ENCODE peak calls at places on chromosomes 4 and X, in seven cellular contexts. One of them, this sample, is unnamed.

GRCh38 chrX:39891781-39892180 is 206.0 kb downstream of the BCOR start:
- DNase-seq in cardiac fibroblast: no peak
- DNase-seq in mucosa of descending colon: no peak
- DNase-seq in colonic mucosa: no peak
- DNase-seq in breast epithelium: no peak
- DNase-seq in bronchial epithelial cell: peak
- DNase-seq in HCT116: no peak
- DNase-seq in this sample: no peak

GRCh38 chr4:17490575-17491059 is 21.3 kb downstream of the QDPR start:
- DNase-seq in bronchial epithelial cell: no peak
- DNase-seq in cardiac fibroblast: no peak
- DNase-seq in mucosa of descending colon: no peak
- DNase-seq in colonic mucosa: no peak
- DNase-seq in HCT116: no peak
- DNase-seq in breast epithelium: no peak
- DNase-seq in this sample: no peak

GRCh38 chr4:123250843-123251242 is 145.8 kb upstream of the SPRY1 start:
- DNase-seq in HCT116: no peak
- DNase-seq in mucosa of descending colon: no peak
- DNase-seq in colonic mucosa: no peak
- DNase-seq in bronchial epithelial cell: peak
- DNase-seq in cardiac fibroblast: peak
- DNase-seq in breast epithelium: peak
- DNase-seq in this sample: no peak

GRCh38 chrX:139091086-139091485 is 379.6 kb upstream of the FGF13 start:
- DNase-seq in colonic mucosa: no peak
- DNase-seq in cardiac fibroblast: no peak
- DNase-seq in HCT116: no peak
- DNase-seq in mucosa of descending colon: no peak
- DNase-seq in breast epithelium: no peak
- DNase-seq in bronchial epithelial cell: no peak
- DNase-seq in this sample: no peak

GRCh38 chr4:81490761-81491160 is 19.1 kb upstream of the RASGEF1B start:
- DNase-seq in colonic mucosa: no peak
- DNase-seq in cardiac fibroblast: no peak
- DNase-seq in HCT116: no peak
- DNase-seq in mucosa of descending colon: no peak
- DNase-seq in bronchial epithelial cell: no peak
- DNase-seq in breast epithelium: no peak
- DNase-seq in this sample: no peak

GRCh38 chrX:153209347-153209746 is 30.3 kb downstream of the MAGEA1 start:
- DNase-seq in breast epithelium: no peak
- DNase-seq in bronchial epithelial cell: peak
- DNase-seq in colonic mucosa: no peak
- DNase-seq in mucosa of descending colon: no peak
- DNase-seq in cardiac fibroblast: no peak
- DNase-seq in HCT116: no peak
- DNase-seq in this sample: no peak

GRCh38 chr4:100995671-100996070 is 351.7 kb downstream of the PPP3CA start:
- DNase-seq in mucosa of descending colon: no peak
- DNase-seq in breast epithelium: no peak
- DNase-seq in colonic mucosa: no peak
- DNase-seq in cardiac fibroblast: no peak
- DNase-seq in bronchial epithelial cell: no peak
- DNase-seq in HCT116: no peak
- DNase-seq in this sample: no peak

GRCh38 chr4:11710484-11710883 is 281.8 kb upstream of the HS3ST1 start:
- DNase-seq in cardiac fibroblast: no peak
- DNase-seq in colonic mucosa: no peak
- DNase-seq in bronchial epithelial cell: no peak
- DNase-seq in breast epithelium: no peak
- DNase-seq in mucosa of descending colon: no peak
- DNase-seq in HCT116: no peak
- DNase-seq in this sample: no peak

GRCh38 chr4:114466299-114466698 is 132.3 kb upstream of the UGT8 start:
- DNase-seq in cardiac fibroblast: no peak
- DNase-seq in breast epithelium: no peak
- DNase-seq in HCT116: no peak
- DNase-seq in bronchial epithelial cell: no peak
- DNase-seq in colonic mucosa: no peak
- DNase-seq in mucosa of descending colon: no peak
- DNase-seq in this sample: no peak

GRCh38 chr4:156829194-156829593 is 142.4 kb downstream of the PDGFC start:
- DNase-seq in breast epithelium: peak
- DNase-seq in colonic mucosa: no peak
- DNase-seq in bronchial epithelial cell: peak
- DNase-seq in mucosa of descending colon: no peak
- DNase-seq in HCT116: no peak
- DNase-seq in cardiac fibroblast: peak
- DNase-seq in this sample: peak

GRCh38 chr4:153439831-153440230 is 26.3 kb upstream of the TMEM131L start:
- DNase-seq in bronchial epithelial cell: no peak
- DNase-seq in cardiac fibroblast: no peak
- DNase-seq in colonic mucosa: no peak
- DNase-seq in HCT116: no peak
- DNase-seq in breast epithelium: no peak
- DNase-seq in mucosa of descending colon: no peak
- DNase-seq in this sample: no peak

GRCh38 chrX:38561126-38561868 is at the start of gene TSPAN7:
- DNase-seq in HCT116: peak
- DNase-seq in colonic mucosa: peak
- DNase-seq in cardiac fibroblast: peak
- DNase-seq in bronchial epithelial cell: peak
- DNase-seq in mucosa of descending colon: peak
- DNase-seq in breast epithelium: peak
- DNase-seq in this sample: peak

GRCh38 chr4:95548738-95549245 is at the start of gene UNC5C:
- DNase-seq in colonic mucosa: peak
- DNase-seq in bronchial epithelial cell: no peak
- DNase-seq in mucosa of descending colon: peak
- DNase-seq in HCT116: no peak
- DNase-seq in breast epithelium: peak
- DNase-seq in cardiac fibroblast: peak
- DNase-seq in this sample: no peak

GRCh38 chrX:1452497-1453389 is at the start of gene ASMTL:
- DNase-seq in cardiac fibroblast: peak
- DNase-seq in bronchial epithelial cell: peak
- DNase-seq in mucosa of descending colon: peak
- DNase-seq in breast epithelium: peak
- DNase-seq in colonic mucosa: peak
- DNase-seq in HCT116: peak
- DNase-seq in this sample: peak

GRCh38 chr4:25182941-25183340 is 22.7 kb upstream of the SEPSECS start:
- DNase-seq in colonic mucosa: no peak
- DNase-seq in HCT116: no peak
- DNase-seq in bronchial epithelial cell: no peak
- DNase-seq in mucosa of descending colon: no peak
- DNase-seq in breast epithelium: no peak
- DNase-seq in cardiac fibroblast: no peak
- DNase-seq in this sample: no peak

GRCh38 chr4:115357767-115358166 is 244.3 kb upstream of the NDST4 start:
- DNase-seq in colonic mucosa: no peak
- DNase-seq in bronchial epithelial cell: no peak
- DNase-seq in HCT116: no peak
- DNase-seq in cardiac fibroblast: no peak
- DNase-seq in mucosa of descending colon: no peak
- DNase-seq in breast epithelium: no peak
- DNase-seq in this sample: no peak

GRCh38 chrX:24647257-24648058 is at the start of gene PCYT1B:
- DNase-seq in HCT116: no peak
- DNase-seq in bronchial epithelial cell: peak
- DNase-seq in breast epithelium: peak
- DNase-seq in cardiac fibroblast: peak
- DNase-seq in mucosa of descending colon: peak
- DNase-seq in colonic mucosa: peak
- DNase-seq in this sample: peak

GRCh38 chr4:169634975-169635374 is 14.6 kb downstream of the CLCN3 start:
- DNase-seq in HCT116: no peak
- DNase-seq in breast epithelium: no peak
- DNase-seq in cardiac fibroblast: no peak
- DNase-seq in mucosa of descending colon: no peak
- DNase-seq in bronchial epithelial cell: peak
- DNase-seq in colonic mucosa: no peak
- DNase-seq in this sample: no peak

GRCh38 chrX:65674351-65674893 is 7.0 kb downstream of the MSN start:
- DNase-seq in mucosa of descending colon: no peak
- DNase-seq in bronchial epithelial cell: no peak
- DNase-seq in cardiac fibroblast: no peak
- DNase-seq in colonic mucosa: no peak
- DNase-seq in breast epithelium: no peak
- DNase-seq in HCT116: no peak
- DNase-seq in this sample: no peak

GRCh38 chrX:65671966-65672365 is 4.5 kb downstream of the MSN start:
- DNase-seq in HCT116: no peak
- DNase-seq in colonic mucosa: no peak
- DNase-seq in cardiac fibroblast: peak
- DNase-seq in mucosa of descending colon: no peak
- DNase-seq in breast epithelium: no peak
- DNase-seq in bronchial epithelial cell: no peak
- DNase-seq in this sample: no peak

GRCh38 chrX:65668362-65669310 is 1.2 kb downstream of the MSN start:
- DNase-seq in bronchial epithelial cell: peak
- DNase-seq in mucosa of descending colon: peak
- DNase-seq in colonic mucosa: peak
- DNase-seq in cardiac fibroblast: peak
- DNase-seq in HCT116: peak
- DNase-seq in breast epithelium: peak
- DNase-seq in this sample: peak

GRCh38 chrX:65673857-65674350 is 6.5 kb downstream of the MSN start:
- DNase-seq in colonic mucosa: no peak
- DNase-seq in bronchial epithelial cell: no peak
- DNase-seq in HCT116: no peak
- DNase-seq in breast epithelium: no peak
- DNase-seq in mucosa of descending colon: no peak
- DNase-seq in cardiac fibroblast: peak
- DNase-seq in this sample: no peak

GRCh38 chrX:65671286-65671685 is 3.8 kb downstream of the MSN start:
- DNase-seq in cardiac fibroblast: no peak
- DNase-seq in breast epithelium: no peak
- DNase-seq in mucosa of descending colon: no peak
- DNase-seq in colonic mucosa: no peak
- DNase-seq in HCT116: no peak
- DNase-seq in bronchial epithelial cell: no peak
- DNase-seq in this sample: no peak
- H3K4me3 ChIP-seq in cardiac fibroblast: no peak
- H3K4me3 ChIP-seq in breast epithelium: no peak
- H3K4me3 ChIP-seq in mucosa of descending colon: no peak
- H3K4me3 ChIP-seq in colonic mucosa: no peak
- H3K4me3 ChIP-seq in HCT116: no peak
- H3K4me3 ChIP-seq in bronchial epithelial cell: no peak
- H3K4me3 ChIP-seq in this sample: peak

GRCh38 chr4:147776600-147777175 is 44.8 kb downstream of the ARHGAP10 start:
- DNase-seq in bronchial epithelial cell: no peak
- DNase-seq in HCT116: no peak
- DNase-seq in breast epithelium: no peak
- DNase-seq in mucosa of descending colon: no peak
- DNase-seq in cardiac fibroblast: no peak
- DNase-seq in colonic mucosa: no peak
- DNase-seq in this sample: no peak

GRCh38 chr4:147780137-147780777 is 48.4 kb downstream of the ARHGAP10 start:
- DNase-seq in mucosa of descending colon: no peak
- DNase-seq in cardiac fibroblast: no peak
- DNase-seq in bronchial epithelial cell: no peak
- DNase-seq in colonic mucosa: peak
- DNase-seq in breast epithelium: no peak
- DNase-seq in HCT116: no peak
- DNase-seq in this sample: no peak

GRCh38 chr4:147777456-147778091 is 45.7 kb downstream of the ARHGAP10 start:
- DNase-seq in colonic mucosa: no peak
- DNase-seq in HCT116: peak
- DNase-seq in mucosa of descending colon: no peak
- DNase-seq in cardiac fibroblast: no peak
- DNase-seq in bronchial epithelial cell: peak
- DNase-seq in breast epithelium: no peak
- DNase-seq in this sample: no peak

GRCh38 chr4:147779449-147779848 is 47.6 kb downstream of the ARHGAP10 start:
- DNase-seq in cardiac fibroblast: no peak
- DNase-seq in mucosa of descending colon: no peak
- DNase-seq in breast epithelium: no peak
- DNase-seq in bronchial epithelial cell: no peak
- DNase-seq in HCT116: no peak
- DNase-seq in colonic mucosa: no peak
- DNase-seq in this sample: no peak

DNA sequence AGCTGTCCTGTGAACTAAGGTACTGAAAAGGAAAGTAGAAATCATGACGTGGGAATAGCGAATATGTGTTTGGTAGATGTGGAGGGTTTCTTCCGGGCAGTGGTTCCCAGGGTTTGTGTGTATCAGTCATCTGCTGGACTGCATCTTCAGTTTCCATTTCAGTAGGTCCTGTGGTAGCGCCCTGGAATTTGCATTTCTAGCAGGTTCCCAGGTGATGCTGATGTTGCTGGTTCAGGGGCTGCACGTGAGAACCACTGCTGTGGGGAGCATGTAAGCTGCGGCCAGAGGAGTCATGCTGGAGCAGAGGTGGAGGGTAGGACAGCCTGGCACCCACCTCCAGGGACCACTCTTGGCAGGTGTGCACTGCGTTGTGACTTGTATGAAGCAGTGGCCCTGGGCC is 47.1 kb downstream of the ARHGAP10 start:
- DNase-seq in HCT116: no peak
- DNase-seq in mucosa of descending colon: no peak
- DNase-seq in cardiac fibroblast: no peak
- DNase-seq in colonic mucosa: no peak
- DNase-seq in breast epithelium: no peak
- DNase-seq in bronchial epithelial cell: no peak
- DNase-seq in this sample: no peak
- H3K4me3 ChIP-seq in HCT116: no peak
- H3K4me3 ChIP-seq in mucosa of descending colon: no peak
- H3K4me3 ChIP-seq in cardiac fibroblast: no peak
- H3K4me3 ChIP-seq in colonic mucosa: no peak
- H3K4me3 ChIP-seq in breast epithelium: no peak
- H3K4me3 ChIP-seq in bronchial epithelial cell: no peak
- H3K4me3 ChIP-seq in this sample: no peak

GRCh38 chr4:121693450-121693849 is 3.3 kb downstream of the ANXA5 start:
- DNase-seq in cardiac fibroblast: no peak
- DNase-seq in mucosa of descending colon: no peak
- DNase-seq in bronchial epithelial cell: no peak
- DNase-seq in HCT116: no peak
- DNase-seq in breast epithelium: no peak
- DNase-seq in colonic mucosa: no peak
- DNase-seq in this sample: no peak
- H3K4me3 ChIP-seq in cardiac fibroblast: no peak
- H3K4me3 ChIP-seq in mucosa of descending colon: no peak
- H3K4me3 ChIP-seq in bronchial epithelial cell: no peak
- H3K4me3 ChIP-seq in HCT116: no peak
- H3K4me3 ChIP-seq in breast epithelium: no peak
- H3K4me3 ChIP-seq in colonic mucosa: no peak
- H3K4me3 ChIP-seq in this sample: no peak

GRCh38 chr4:40311811-40312346 is 23.3 kb upstream of the CHRNA9 start:
- DNase-seq in mucosa of descending colon: no peak
- DNase-seq in colonic mucosa: no peak
- DNase-seq in breast epithelium: no peak
- DNase-seq in bronchial epithelial cell: peak
- DNase-seq in HCT116: no peak
- DNase-seq in cardiac fibroblast: peak
- DNase-seq in this sample: no peak
- H3K4me3 ChIP-seq in mucosa of descending colon: no peak
- H3K4me3 ChIP-seq in colonic mucosa: no peak
- H3K4me3 ChIP-seq in breast epithelium: no peak
- H3K4me3 ChIP-seq in bronchial epithelial cell: no peak
- H3K4me3 ChIP-seq in HCT116: no peak
- H3K4me3 ChIP-seq in cardiac fibroblast: no peak
- H3K4me3 ChIP-seq in this sample: no peak

GRCh38 chr4:26257850-26258249 is 63.0 kb upstream of the RBPJ start:
- DNase-seq in breast epithelium: no peak
- DNase-seq in HCT116: no peak
- DNase-seq in bronchial epithelial cell: no peak
- DNase-seq in colonic mucosa: no peak
- DNase-seq in mucosa of descending colon: no peak
- DNase-seq in cardiac fibroblast: no peak
- DNase-seq in this sample: no peak
- H3K4me3 ChIP-seq in breast epithelium: no peak
- H3K4me3 ChIP-seq in HCT116: no peak
- H3K4me3 ChIP-seq in bronchial epithelial cell: no peak
- H3K4me3 ChIP-seq in colonic mucosa: no peak
- H3K4me3 ChIP-seq in mucosa of descending colon: no peak
- H3K4me3 ChIP-seq in cardiac fibroblast: no peak
- H3K4me3 ChIP-seq in this sample: no peak

This sample was measured in ascending aorta.